ENCODE peak calls at places on chromosomes 3 and 15, in four cellular contexts. D, B, G and E are unnamed samples. For H3K4me1, the result is how much of the 10 kb centered on the place peaks cover.

GRCh38 chr3:7340795-7341194 is 479.9 kb downstream of the GRM7 start:
- DNase-seq in D (no peak), B (no peak), G (no peak), E (peak)

GRCh38 chr15:45522931-45523331 is 376 bp upstream of the SLC30A4 start:
- DNase-seq in D (no peak), B (peak), G (peak), E (no peak)

GRCh38 chr3:126306397-126306796 is 50.8 kb downstream of the KLF15 start:
- DNase-seq in D (no peak), B (no peak), G (no peak), E (no peak)

GRCh38 chr3:129507181-129507831 is 21.1 kb upstream of the RHO start:
- DNase-seq in D (no peak), B (no peak), G (no peak), E (no peak)

GRCh38 chr15:90603893-90604292 is 74.2 kb downstream of the CRTC3 start:
- DNase-seq in D (no peak), B (peak), G (no peak), E (no peak)

GRCh38 chr15:70535071-70535954 is 228.0 kb downstream of the UACA start:
- DNase-seq in D (no peak), B (no peak), G (peak), E (peak)

GRCh38 chr3:10242182-10243065 is 5.8 kb upstream of the TATDN2 start:
- DNase-seq in D (no peak), B (no peak), G (no peak), E (peak)

GRCh38 chr15:60994842-60995495 is 234.1 kb downstream of the RORA start:
- DNase-seq in D (no peak), B (no peak), G (no peak), E (no peak)

GRCh38 chr15:92805080-92805708 is 94.9 kb upstream of the CHD2 start:
- DNase-seq in D (no peak), B (peak), G (no peak), E (no peak)

GRCh38 chr3:43707998-43708397 is 17.3 kb downstream of the ABHD5 start:
- DNase-seq in D (no peak), B (peak), G (no peak), E (no peak)

GRCh38 chr3:129305592-129306091 is 27.0 kb downstream of the HMCES start:
- DNase-seq in D (peak), B (no peak), G (no peak), E (no peak)

GRCh38 chr3:6697285-6697684 is 163.6 kb upstream of the GRM7 start:
- DNase-seq in D (no peak), B (no peak), G (no peak), E (no peak)

GRCh38 chr15:66780172-66780972 is 78.3 kb downstream of the SMAD6 start:
- DNase-seq in D (peak), B (peak), G (no peak), E (no peak)

GRCh38 chr3:71428841-71429609 is 154.5 kb downstream of the FOXP1 start:
- DNase-seq in D (no peak), B (no peak), G (no peak), E (no peak)

GRCh38 chr3:152271465-152272035 is 2.8 kb downstream of the MBNL1 start:
- DNase-seq in D (no peak), B (no peak), G (no peak), E (no peak)
- H3K4me1 ChIP-seq in D (half or more), B (half or more), G (half or more), E (under half)

GRCh38 chr3:159896543-159896942 is 92.1 kb upstream of the IL12A start:
- DNase-seq in D (no peak), B (no peak), G (no peak), E (no peak)

GRCh38 chr3:159892171-159892791 is 96.4 kb upstream of the IL12A start:
- DNase-seq in D (no peak), B (no peak), G (no peak), E (no peak)

GRCh38 chr3:159895430-159895829 is 93.2 kb upstream of the IL12A start:
- DNase-seq in D (no peak), B (no peak), G (no peak), E (no peak)

GRCh38 chr3:159894386-159894785 is 94.2 kb upstream of the IL12A start:
- DNase-seq in D (no peak), B (no peak), G (no peak), E (no peak)

GRCh38 chr3:159892801-159893200 is 95.8 kb upstream of the IL12A start:
- DNase-seq in D (no peak), B (no peak), G (no peak), E (no peak)
- H3K27ac ChIP-seq in D (no peak), B (no peak), G (no peak), E (no peak)

DNA sequence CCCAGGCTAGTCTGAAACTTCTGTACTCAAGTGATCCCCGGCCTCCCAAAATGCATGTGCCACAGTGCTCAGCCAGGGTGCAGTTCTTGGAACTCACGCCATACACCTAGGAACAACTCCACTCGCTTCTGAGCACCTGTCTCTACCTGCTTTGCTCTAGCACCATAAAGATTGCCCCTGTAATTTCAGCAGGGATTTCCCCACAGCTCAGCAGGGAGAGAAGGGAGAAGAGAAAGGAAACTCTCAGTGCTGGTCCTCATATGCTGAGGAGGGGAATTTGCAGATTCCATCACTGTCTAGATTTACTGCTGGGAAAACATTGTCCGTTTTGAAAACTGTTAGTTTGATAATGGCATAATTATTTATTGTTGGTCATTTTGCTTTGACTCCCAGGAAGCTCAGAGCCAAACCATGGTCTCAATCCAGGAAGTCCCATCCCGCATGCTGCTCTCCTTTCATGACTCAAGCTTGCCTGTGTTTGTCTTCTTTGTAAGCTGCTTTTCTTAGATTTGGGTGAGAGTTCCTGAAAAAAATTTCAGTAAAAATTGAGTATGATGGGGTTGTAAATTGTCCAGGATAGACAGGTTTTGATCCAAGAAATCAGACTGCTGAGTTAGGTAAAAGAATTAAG is 24.2 kb downstream of the TRIM71 start:
- DNase-seq in D (no peak), B (no peak), G (no peak), E (no peak)
- H3K4me1 ChIP-seq in D (under half), B (under half), G (under half), E (under half)

DNA sequence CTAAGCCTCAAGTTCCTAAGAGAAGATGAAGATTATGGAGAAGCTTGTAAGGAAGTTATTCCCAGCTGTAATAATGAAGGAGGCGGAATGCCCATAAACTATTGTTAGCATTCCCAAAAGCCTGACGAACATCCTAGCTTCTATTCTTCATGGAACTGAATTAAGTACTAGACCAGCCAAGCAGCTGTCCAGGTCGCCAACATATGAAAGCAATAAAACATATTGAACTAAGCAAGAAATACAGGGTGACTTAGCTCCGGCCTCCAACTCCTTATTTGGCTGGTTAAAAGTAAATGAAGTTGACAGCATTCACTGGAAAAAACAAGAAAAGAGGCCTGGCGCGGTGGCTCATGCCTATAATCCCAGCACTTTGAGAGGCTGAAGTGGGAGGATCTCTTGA is 174.0 kb upstream of the TPM1 start:
- DNase-seq in D (no peak), B (no peak), G (no peak), E (no peak)
- H3K27ac ChIP-seq in D (no peak), B (no peak), G (no peak), E (no peak)